ENCODE peak calls at places on chromosomes 1 and 21, in five cellular contexts. J is mesenchymal stem cell, D is neuronal stem cell, O is H1, E is H9. T is an unnamed sample.

GRCh38 chr1:153572569-153573015 is 6.9 kb upstream of the S100A2 start:
- DNase-seq in E (peak), O (no peak), D (no peak), J (peak), T (peak)

GRCh38 chr1:9724706-9725476 is 73.4 kb downstream of the PIK3CD start:
- DNase-seq in J (peak), E (peak), D (no peak), O (peak), T (peak)

GRCh38 chr1:205069371-205070125 is 14.7 kb downstream of the TMEM81 start:
- DNase-seq in O (no peak), E (no peak), J (no peak), D (no peak), T (no peak)

GRCh38 chr1:115198938-115199337 is 109.6 kb upstream of the TSPAN2 start:
- DNase-seq in O (no peak), D (no peak), E (no peak), J (no peak), T (no peak)

GRCh38 chr1:40679165-40679953 is 12.1 kb upstream of the NFYC start:
- DNase-seq in D (no peak), O (no peak), E (no peak), J (no peak), T (no peak)

GRCh38 chr1:19861034-19861433 is 21.2 kb upstream of the OTUD3 start:
- DNase-seq in J (no peak), D (no peak), E (no peak), O (no peak), T (no peak)

GRCh38 chr1:50077273-50077672 is 31.4 kb upstream of the ELAVL4 start:
- DNase-seq in E (no peak), D (no peak), J (no peak), O (no peak), T (no peak)

GRCh38 chr1:15324867-15325335 is 77.9 kb downstream of the FHAD1 start:
- DNase-seq in J (no peak), O (no peak), E (no peak), D (no peak), T (no peak)

GRCh38 chr21:46254208-46254975 is 25.8 kb upstream of the LSS start:
- DNase-seq in D (no peak), O (no peak), J (no peak), E (no peak), T (no peak)

GRCh38 chr1:23483327-23484252 is at the start of gene ASAP3:
- DNase-seq in E (peak), J (peak), O (peak), D (peak), T (peak)

GRCh38 chr1:147539122-147539575 is 2.2 kb upstream of the BCL9 start:
- DNase-seq in E (no peak), O (no peak), D (peak), J (peak), T (peak)

GRCh38 chr1:14945132-14946010 is 208.2 kb upstream of the TMEM51 start:
- DNase-seq in J (peak), D (no peak), O (peak), E (no peak), T (peak)

GRCh38 chr21:44972301-44972814 is 32.5 kb downstream of the SLX9 start:
- DNase-seq in D (no peak), E (no peak), O (no peak), J (no peak), T (no peak)

GRCh38 chr1:18927654-18928272 is 25.4 kb upstream of the ALDH4A1 start:
- DNase-seq in O (no peak), D (no peak), J (no peak), E (no peak), T (no peak)

GRCh38 chr1:230381564-230381963 is 44.6 kb downstream of the PGBD5 start:
- DNase-seq in D (no peak), J (no peak), O (no peak), E (no peak), T (no peak)

GRCh38 chr1:18549131-18549530 is 68.4 kb downstream of the KLHDC7A start:
- DNase-seq in E (no peak), D (no peak), J (no peak), O (no peak), T (no peak)

GRCh38 chr1:32798191-32798590 is 19.0 kb downstream of the YARS1 start:
- DNase-seq in J (no peak), D (no peak), E (no peak), O (no peak), T (peak)

GRCh38 chr1:58457023-58457635 is 89.4 kb downstream of the OMA1 start:
- DNase-seq in O (no peak), J (no peak), D (no peak), E (no peak), T (no peak)
- H2BK12ac ChIP-seq in O (no peak), J (no peak), D (no peak), E (no peak), T (no peak)

GRCh38 chr1:62528015-62528414 is 69.3 kb upstream of the ANGPTL3 start:
- DNase-seq in O (no peak), D (no peak), J (no peak), E (no peak), T (no peak)

GRCh38 chr1:62529227-62529626 is 68.1 kb upstream of the ANGPTL3 start:
- DNase-seq in J (no peak), E (no peak), O (no peak), D (no peak), T (no peak)

GRCh38 chr1:62523860-62524259 is 73.5 kb upstream of the ANGPTL3 start:
- DNase-seq in J (no peak), D (no peak), O (no peak), E (no peak), T (no peak)
- H4K8ac ChIP-seq in J (no peak), D (no peak), O (no peak), E (no peak), T (no peak)

GRCh38 chr1:243712242-243712641 is 137.8 kb downstream of the AKT3 start:
- DNase-seq in O (no peak), D (no peak), J (no peak), E (no peak), T (no peak)

GRCh38 chr1:243715285-243715684 is 134.8 kb downstream of the AKT3 start:
- DNase-seq in O (no peak), D (no peak), J (peak), E (no peak), T (no peak)

GRCh38 chr1:243713470-243714186 is 136.4 kb downstream of the AKT3 start:
- DNase-seq in J (peak), O (no peak), D (peak), E (no peak), T (no peak)

GRCh38 chr1:243710467-243710866 is 139.6 kb downstream of the AKT3 start:
- DNase-seq in E (no peak), D (no peak), O (no peak), J (no peak), T (no peak)

GRCh38 chr1:243712890-243713425 is 137.1 kb downstream of the AKT3 start:
- DNase-seq in J (peak), E (no peak), D (no peak), O (no peak), T (no peak)
- H3K23ac ChIP-seq in J (no peak), E (no peak), D (no peak), O (no peak), T (no peak)

DNA sequence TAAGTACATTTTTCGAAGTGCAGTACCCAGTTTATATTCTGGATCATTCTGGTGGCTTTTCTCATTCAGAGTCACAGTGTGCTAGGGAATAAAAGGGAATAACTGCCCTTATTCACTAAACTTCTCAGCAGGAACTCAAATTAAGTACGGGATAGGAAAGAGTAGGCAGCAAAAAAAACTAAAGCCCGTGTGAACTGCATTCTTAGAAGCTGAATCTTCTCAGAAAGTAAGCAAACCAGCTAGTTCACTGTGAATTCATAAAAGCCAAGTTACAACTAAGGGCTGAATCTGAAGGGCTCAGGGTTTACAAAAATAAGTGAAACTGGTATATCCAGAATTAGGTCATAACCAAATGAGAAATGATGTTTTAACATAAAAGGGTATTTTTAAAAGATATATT is 22.0 kb downstream of the PRPF38A start:
- DNase-seq in J (peak), O (no peak), E (no peak), D (no peak), T (peak)
- H2BK12ac ChIP-seq in J (no peak), O (no peak), E (no peak), D (no peak), T (no peak)

GRCh38 chr21:42939581-42940413 is 14.4 kb upstream of the ERVH48-1 start:
- DNase-seq in D (no peak), E (no peak), J (peak), O (no peak), T (peak)
- H4K8ac ChIP-seq in D (no peak), E (no peak), J (no peak), O (no peak), T (no peak)

DNA sequence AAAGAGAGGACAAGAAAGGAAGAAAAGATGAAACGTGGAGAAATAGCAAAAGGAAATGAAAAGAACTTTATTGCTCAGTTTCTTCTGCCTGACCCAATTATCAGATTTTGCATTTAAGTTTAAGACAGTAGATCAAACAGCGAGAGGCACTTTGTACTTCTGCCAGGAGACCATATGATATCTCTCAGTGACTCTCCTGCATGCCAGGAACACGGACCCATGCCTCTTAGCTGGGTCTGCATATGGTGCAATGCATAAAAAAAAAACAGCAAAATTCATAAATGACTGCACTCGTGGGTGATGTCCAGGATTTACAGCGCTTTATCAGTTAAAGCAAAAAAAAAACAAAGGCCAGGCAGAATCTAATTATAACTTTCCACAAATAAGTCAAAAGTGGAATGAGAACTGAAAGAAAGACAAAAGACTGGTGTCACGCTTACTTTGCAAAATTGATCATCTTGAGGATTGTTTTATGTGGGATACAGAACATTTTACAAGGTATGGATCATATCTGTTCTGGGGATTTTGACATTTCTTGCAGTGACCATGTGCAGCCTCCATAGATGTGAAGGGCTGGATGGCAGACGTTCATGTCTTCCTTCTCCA is 79.6 kb downstream of the RUNX1 start:
- DNase-seq in E (no peak), J (no peak), D (no peak), O (no peak), T (no peak)
- H3K23ac ChIP-seq in E (no peak), J (no peak), D (no peak), O (no peak), T (no peak)

DNA sequence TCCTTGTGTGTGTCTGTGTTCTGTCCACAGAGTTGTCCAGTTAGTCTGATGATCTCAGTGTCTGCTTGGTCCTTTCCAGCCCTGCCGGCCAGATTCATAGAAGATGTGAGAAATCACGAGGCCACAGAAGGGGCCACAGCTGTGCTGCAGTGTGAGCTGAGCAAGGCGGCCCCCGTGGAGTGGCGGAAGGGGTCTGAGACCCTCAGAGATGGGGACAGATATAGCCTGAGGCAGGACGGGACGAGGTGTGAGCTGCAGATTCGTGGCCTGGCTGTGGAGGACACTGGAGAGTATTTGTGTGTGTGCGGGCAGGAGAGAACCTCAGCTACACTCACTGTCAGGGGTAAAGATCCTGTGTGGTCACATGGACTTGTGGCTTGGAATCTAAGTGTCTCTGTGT is 95.8 kb downstream of the OBSCN start:
- DNase-seq in D (no peak), E (no peak), J (no peak), O (no peak), T (no peak)
- H2BK12ac ChIP-seq in D (no peak), E (no peak), J (no peak), O (no peak), T (no peak)